ENCODE peak calls at places on chromosomes 16 and 17, in nine cellular contexts. D, Y, M, A, N, S, R, F and W are unnamed samples.

GRCh38 chr16:87322360-87322759 is 5.2 kb upstream of the C16orf95 start:
- DNase-seq in Y (no peak), A (no peak), F (no peak), S (no peak), N (no peak), D (no peak), R (no peak), M (peak; percentile 42), W (peak; percentile 25)

GRCh38 chr17:31559647-31560501 is 168.4 kb downstream of the RAB11FIP4 start:
- DNase-seq in S (peak; percentile 48), F (peak; percentile 51), Y (no peak), M (peak; percentile 72), N (no peak), D (no peak), A (no peak), R (peak; percentile 32), W (no peak)

GRCh38 chr17:76687278-76688164 is 23.2 kb downstream of the MXRA7 start:
- DNase-seq in M (no peak), N (no peak), A (no peak), S (no peak), D (peak; percentile 76), F (no peak), R (no peak), Y (no peak), W (no peak)

GRCh38 chr16:9151597-9151996 is 60.2 kb downstream of the HAPSTR1 start:
- DNase-seq in M (no peak), D (peak; percentile 34), N (peak; percentile 71), S (no peak), F (no peak), Y (peak; percentile 68), A (peak; percentile 84), R (no peak), W (no peak)

GRCh38 chr17:65287040-65287439 is 149.9 kb downstream of the RGS9 start:
- DNase-seq in Y (no peak), N (no peak), M (no peak), D (peak; percentile 76), R (no peak), S (no peak), A (peak; percentile 43), F (no peak), W (no peak)

GRCh38 chr16:88651276-88651988 is 579 bp upstream of the CYBA start:
- DNase-seq in D (no peak), A (no peak), M (peak; percentile 84), N (no peak), R (peak; percentile 75), Y (no peak), F (no peak), S (no peak), W (no peak)

GRCh38 chr17:81333626-81334368 is 38.7 kb upstream of the SLC38A10 start:
- DNase-seq in Y (no peak), F (no peak), D (no peak), R (no peak), S (no peak), A (no peak), N (no peak), M (no peak), W (peak; percentile 23)

GRCh38 chr17:6643460-6644125 is 2.7 kb downstream of the TXNDC17 start:
- DNase-seq in R (no peak), S (no peak), N (no peak), F (no peak), M (no peak), D (peak; percentile 18), A (peak; percentile 66), Y (no peak), W (no peak)

GRCh38 chr16:53805747-53806146 is 101.8 kb downstream of the FTO start:
- DNase-seq in A (no peak), D (no peak), M (no peak), N (no peak), F (no peak), S (no peak), Y (no peak), R (no peak), W (no peak)

GRCh38 chr17:4641297-4642195 is at the start of gene ALOX15:
- DNase-seq in N (no peak), D (no peak), M (no peak), S (no peak), Y (no peak), R (peak; percentile 44), F (no peak), A (no peak), W (no peak)

GRCh38 chr17:2487306-2487705 is 24.4 kb downstream of the METTL16 start:
- DNase-seq in Y (no peak), R (no peak), F (no peak), N (no peak), S (no peak), D (no peak), A (no peak), M (no peak), W (no peak)

GRCh38 chr17:83073389-83074063 is 5.9 kb upstream of the METRNL start:
- DNase-seq in F (peak; percentile 92), A (no peak), S (no peak), N (no peak), M (no peak), R (no peak), Y (no peak), D (no peak), W (no peak)

GRCh38 chr17:67830440-67830839 is 5.1 kb downstream of the BPTF start:
- DNase-seq in R (peak; percentile 15), A (no peak), Y (no peak), F (no peak), S (no peak), N (no peak), D (no peak), M (no peak), W (no peak)

GRCh38 chr17:62617894-62618472 is 9.5 kb upstream of the MRC2 start:
- DNase-seq in S (no peak), N (peak; percentile 67), Y (no peak), R (no peak), F (no peak), A (peak; percentile 41), D (peak; percentile 78), M (no peak), W (no peak)

GRCh38 chr16:66562409-66562808 is 3.8 kb upstream of the CMTM1 start:
- DNase-seq in A (no peak), S (no peak), M (no peak), N (no peak), D (no peak), F (no peak), Y (no peak), R (no peak), W (no peak)
- TF ChIP-seq CTCF in A (peak; percentile 11), S (no peak), M (peak; percentile 34), N (no peak), D (no peak), F (no peak), Y (no peak), R (no peak), W (no peak)

GRCh38 chr17:69871318-69871717 is 203.7 kb upstream of the KCNJ16 start:
- DNase-seq in M (no peak), D (no peak), F (no peak), R (no peak), A (no peak), Y (no peak), N (no peak), S (no peak), W (no peak)

GRCh38 chr17:69870751-69871199 is 204.2 kb upstream of the KCNJ16 start:
- DNase-seq in M (no peak), S (no peak), Y (peak; percentile 66), F (no peak), N (peak; percentile 76), D (peak; percentile 92), R (no peak), A (peak; percentile 88), W (no peak)

GRCh38 chr17:69872675-69873262 is 202.3 kb upstream of the KCNJ16 start:
- DNase-seq in D (no peak), N (no peak), A (no peak), S (no peak), M (no peak), Y (no peak), R (no peak), F (no peak), W (no peak)

GRCh38 chr17:69870091-69870530 is 204.9 kb upstream of the KCNJ16 start:
- DNase-seq in F (no peak), Y (peak; percentile 41), S (no peak), D (peak; percentile 68), M (no peak), R (no peak), N (no peak), A (peak; percentile 91), W (no peak)

DNA sequence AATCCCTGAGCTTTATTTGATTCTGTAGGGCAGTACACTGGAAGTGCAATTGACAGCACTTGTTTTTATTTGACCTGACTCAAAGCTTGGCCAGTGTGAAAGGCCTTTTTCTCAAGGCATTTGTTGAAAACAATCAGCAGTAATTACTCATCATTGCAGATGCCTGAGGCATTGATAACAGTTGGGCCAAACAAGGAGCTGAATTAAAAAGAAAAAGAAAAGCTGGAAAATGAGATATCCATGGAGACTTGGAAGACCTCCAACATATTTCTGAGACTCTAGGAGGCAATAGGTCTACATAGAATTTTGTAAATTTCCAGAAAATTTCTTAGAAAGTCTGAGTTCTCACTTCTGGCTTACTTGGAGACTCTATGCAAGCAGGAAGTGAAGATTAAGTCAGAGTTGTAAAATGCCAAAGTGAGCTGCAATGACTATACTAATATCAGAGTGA is 200.8 kb upstream of the KCNJ16 start:
- DNase-seq in N (peak; percentile 74), R (no peak), M (no peak), A (peak; percentile 87), F (no peak), Y (no peak), S (no peak), D (peak; percentile 83), W (no peak)
- TF ChIP-seq CTCF in N (no peak), R (no peak), M (no peak), A (no peak), F (no peak), Y (no peak), S (no peak), D (no peak), W (no peak)

DNA sequence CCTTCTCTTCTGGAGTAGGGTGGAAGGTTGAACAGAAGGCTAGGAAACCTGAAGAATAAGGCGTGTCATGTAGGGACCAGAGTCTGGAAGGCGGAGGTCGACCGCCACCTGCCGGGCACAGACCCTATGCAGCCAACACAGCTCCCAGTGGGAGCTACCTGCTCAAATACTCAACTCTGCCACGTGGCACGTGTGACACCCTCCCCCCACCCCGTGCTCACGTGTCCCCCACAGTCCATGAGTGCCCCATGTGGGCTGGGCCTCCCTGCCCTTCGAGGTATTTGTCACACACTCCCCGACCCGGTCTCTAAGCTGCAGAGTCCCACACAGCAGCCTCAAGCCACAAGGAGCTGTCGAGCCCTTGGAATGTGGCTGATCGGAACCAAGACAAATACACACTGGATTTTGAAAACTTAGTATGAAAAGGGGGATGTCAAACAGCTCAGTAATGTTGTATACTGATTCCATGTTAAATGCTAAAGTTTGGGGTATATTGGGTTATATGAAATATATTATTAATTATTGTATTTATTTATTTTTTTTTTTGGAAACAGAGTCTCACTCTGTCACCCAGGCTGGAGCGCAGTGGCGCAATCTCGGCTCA is 11.7 kb downstream of the HID1 start:
- DNase-seq in N (peak; percentile 38), A (peak; percentile 30), D (peak; percentile 11), Y (peak; percentile 6), S (peak; percentile 56), R (peak; percentile 74), M (no peak), F (peak; percentile 79), W (peak; percentile 71)
- TF ChIP-seq CTCF in N (peak; percentile 21), A (peak; percentile 47), D (peak; percentile 43), Y (peak; percentile 49), S (no peak), R (peak; percentile 66), M (peak; percentile 52), F (peak; percentile 42), W (peak; percentile 57)

GRCh38 chr16:20089246-20089965 is 15.7 kb upstream of the GPR139 start:
- DNase-seq in S (no peak), M (no peak), R (no peak), N (no peak), F (no peak), A (no peak), Y (no peak), D (no peak), W (no peak)
- TF ChIP-seq CTCF in S (no peak), M (no peak), R (no peak), N (no peak), F (no peak), A (no peak), Y (no peak), D (no peak), W (no peak)